ENCODE peak calls at places on chromosome 15, in nine cellular contexts. One of them, this sample, is unnamed.

GRCh38 chr15:82021992-82022391 is 23.8 kb downstream of the MEX3B start:
- DNase-seq in PC-3: no peak
- DNase-seq in CD4-positive, CD25-positive, alpha-beta regulatory T cell: no peak
- DNase-seq in thoracic aorta: no peak
- DNase-seq in tibial nerve: peak; percentile 14
- DNase-seq in MM.1S: no peak
- DNase-seq in testis: peak; percentile 86
- DNase-seq in upper lobe of right lung: no peak
- DNase-seq in CD4-positive, alpha-beta T cell: no peak
- DNase-seq in this sample: no peak

GRCh38 chr15:83199288-83199687 is 8.3 kb downstream of the HDGFL3 start:
- DNase-seq in thoracic aorta: no peak
- DNase-seq in CD4-positive, CD25-positive, alpha-beta regulatory T cell: no peak
- DNase-seq in PC-3: no peak
- DNase-seq in testis: no peak
- DNase-seq in tibial nerve: no peak
- DNase-seq in CD4-positive, alpha-beta T cell: no peak
- DNase-seq in upper lobe of right lung: no peak
- DNase-seq in MM.1S: peak; percentile 78
- DNase-seq in this sample: no peak

GRCh38 chr15:52787123-52787503 is 3.0 kb downstream of the ONECUT1 start:
- DNase-seq in CD4-positive, alpha-beta T cell: no peak
- DNase-seq in testis: no peak
- DNase-seq in CD4-positive, CD25-positive, alpha-beta regulatory T cell: no peak
- DNase-seq in tibial nerve: no peak
- DNase-seq in PC-3: no peak
- DNase-seq in MM.1S: no peak
- DNase-seq in thoracic aorta: no peak
- DNase-seq in upper lobe of right lung: no peak
- DNase-seq in this sample: no peak

GRCh38 chr15:80506494-80506893 is 102.3 kb downstream of the ARNT2 start:
- DNase-seq in testis: no peak
- DNase-seq in PC-3: no peak
- DNase-seq in CD4-positive, CD25-positive, alpha-beta regulatory T cell: no peak
- DNase-seq in tibial nerve: no peak
- DNase-seq in CD4-positive, alpha-beta T cell: no peak
- DNase-seq in MM.1S: no peak
- DNase-seq in thoracic aorta: no peak
- DNase-seq in upper lobe of right lung: no peak
- DNase-seq in this sample: no peak

GRCh38 chr15:50828610-50829206 is 63.2 kb upstream of the SPPL2A start:
- DNase-seq in PC-3: peak; percentile 47
- DNase-seq in MM.1S: no peak
- DNase-seq in thoracic aorta: no peak
- DNase-seq in CD4-positive, CD25-positive, alpha-beta regulatory T cell: no peak
- DNase-seq in CD4-positive, alpha-beta T cell: no peak
- DNase-seq in testis: no peak
- DNase-seq in tibial nerve: peak; percentile 23
- DNase-seq in upper lobe of right lung: no peak
- DNase-seq in this sample: no peak

GRCh38 chr15:31255732-31256384 is 70.8 kb upstream of the KLF13 start:
- DNase-seq in PC-3: no peak
- DNase-seq in testis: no peak
- DNase-seq in upper lobe of right lung: peak; percentile 10
- DNase-seq in thoracic aorta: no peak
- DNase-seq in CD4-positive, alpha-beta T cell: no peak
- DNase-seq in CD4-positive, CD25-positive, alpha-beta regulatory T cell: no peak
- DNase-seq in MM.1S: peak; percentile 93
- DNase-seq in tibial nerve: no peak
- DNase-seq in this sample: no peak

GRCh38 chr15:90388462-90389182 is 580 bp downstream of the IQGAP1 start:
- DNase-seq in MM.1S: peak; percentile 47
- DNase-seq in tibial nerve: peak; percentile 48
- DNase-seq in CD4-positive, CD25-positive, alpha-beta regulatory T cell: peak; percentile 51
- DNase-seq in testis: peak; percentile 56
- DNase-seq in PC-3: peak; percentile 59
- DNase-seq in CD4-positive, alpha-beta T cell: peak; percentile 58
- DNase-seq in thoracic aorta: peak; percentile 40
- DNase-seq in upper lobe of right lung: peak; percentile 90
- DNase-seq in this sample: no peak

GRCh38 chr15:58551084-58551763 is 119.4 kb downstream of the LIPC start:
- DNase-seq in upper lobe of right lung: peak; percentile 30
- DNase-seq in MM.1S: no peak
- DNase-seq in PC-3: no peak
- DNase-seq in CD4-positive, CD25-positive, alpha-beta regulatory T cell: no peak
- DNase-seq in thoracic aorta: no peak
- DNase-seq in tibial nerve: no peak
- DNase-seq in testis: no peak
- DNase-seq in CD4-positive, alpha-beta T cell: peak; percentile 31
- DNase-seq in this sample: no peak

GRCh38 chr15:31202953-31203352 is 101.4 kb upstream of the TRPM1 start:
- DNase-seq in CD4-positive, alpha-beta T cell: peak; percentile 49
- DNase-seq in CD4-positive, CD25-positive, alpha-beta regulatory T cell: no peak
- DNase-seq in testis: no peak
- DNase-seq in MM.1S: peak; percentile 79
- DNase-seq in thoracic aorta: no peak
- DNase-seq in tibial nerve: no peak
- DNase-seq in PC-3: no peak
- DNase-seq in upper lobe of right lung: no peak
- DNase-seq in this sample: no peak

GRCh38 chr15:43514241-43515057 is 3.0 kb upstream of the MAP1A start:
- DNase-seq in MM.1S: peak; percentile 18
- DNase-seq in PC-3: peak; percentile 41
- DNase-seq in CD4-positive, alpha-beta T cell: no peak
- DNase-seq in tibial nerve: peak; percentile 61
- DNase-seq in CD4-positive, CD25-positive, alpha-beta regulatory T cell: peak; percentile 32
- DNase-seq in thoracic aorta: no peak
- DNase-seq in testis: peak; percentile 61
- DNase-seq in upper lobe of right lung: peak; percentile 44
- DNase-seq in this sample: peak; percentile 78

GRCh38 chr15:65383991-65384390 is 6.2 kb upstream of the IGDCC3 start:
- DNase-seq in tibial nerve: no peak
- DNase-seq in PC-3: no peak
- DNase-seq in CD4-positive, alpha-beta T cell: no peak
- DNase-seq in CD4-positive, CD25-positive, alpha-beta regulatory T cell: no peak
- DNase-seq in thoracic aorta: no peak
- DNase-seq in testis: no peak
- DNase-seq in upper lobe of right lung: no peak
- DNase-seq in MM.1S: no peak
- DNase-seq in this sample: no peak

GRCh38 chr15:65386376-65386775 is 8.6 kb upstream of the IGDCC3 start:
- DNase-seq in testis: no peak
- DNase-seq in tibial nerve: no peak
- DNase-seq in upper lobe of right lung: no peak
- DNase-seq in thoracic aorta: no peak
- DNase-seq in CD4-positive, CD25-positive, alpha-beta regulatory T cell: no peak
- DNase-seq in MM.1S: no peak
- DNase-seq in CD4-positive, alpha-beta T cell: no peak
- DNase-seq in PC-3: no peak
- DNase-seq in this sample: no peak

GRCh38 chr15:65385868-65386253 is 8.1 kb upstream of the IGDCC3 start:
- DNase-seq in tibial nerve: no peak
- DNase-seq in thoracic aorta: no peak
- DNase-seq in MM.1S: no peak
- DNase-seq in upper lobe of right lung: no peak
- DNase-seq in PC-3: no peak
- DNase-seq in testis: peak; percentile 64
- DNase-seq in CD4-positive, alpha-beta T cell: no peak
- DNase-seq in CD4-positive, CD25-positive, alpha-beta regulatory T cell: no peak
- DNase-seq in this sample: no peak

GRCh38 chr15:65384505-65384894 is 6.7 kb upstream of the IGDCC3 start:
- DNase-seq in testis: no peak
- DNase-seq in thoracic aorta: no peak
- DNase-seq in CD4-positive, alpha-beta T cell: no peak
- DNase-seq in PC-3: no peak
- DNase-seq in tibial nerve: no peak
- DNase-seq in CD4-positive, CD25-positive, alpha-beta regulatory T cell: peak; percentile 9
- DNase-seq in upper lobe of right lung: no peak
- DNase-seq in MM.1S: no peak
- DNase-seq in this sample: no peak

DNA sequence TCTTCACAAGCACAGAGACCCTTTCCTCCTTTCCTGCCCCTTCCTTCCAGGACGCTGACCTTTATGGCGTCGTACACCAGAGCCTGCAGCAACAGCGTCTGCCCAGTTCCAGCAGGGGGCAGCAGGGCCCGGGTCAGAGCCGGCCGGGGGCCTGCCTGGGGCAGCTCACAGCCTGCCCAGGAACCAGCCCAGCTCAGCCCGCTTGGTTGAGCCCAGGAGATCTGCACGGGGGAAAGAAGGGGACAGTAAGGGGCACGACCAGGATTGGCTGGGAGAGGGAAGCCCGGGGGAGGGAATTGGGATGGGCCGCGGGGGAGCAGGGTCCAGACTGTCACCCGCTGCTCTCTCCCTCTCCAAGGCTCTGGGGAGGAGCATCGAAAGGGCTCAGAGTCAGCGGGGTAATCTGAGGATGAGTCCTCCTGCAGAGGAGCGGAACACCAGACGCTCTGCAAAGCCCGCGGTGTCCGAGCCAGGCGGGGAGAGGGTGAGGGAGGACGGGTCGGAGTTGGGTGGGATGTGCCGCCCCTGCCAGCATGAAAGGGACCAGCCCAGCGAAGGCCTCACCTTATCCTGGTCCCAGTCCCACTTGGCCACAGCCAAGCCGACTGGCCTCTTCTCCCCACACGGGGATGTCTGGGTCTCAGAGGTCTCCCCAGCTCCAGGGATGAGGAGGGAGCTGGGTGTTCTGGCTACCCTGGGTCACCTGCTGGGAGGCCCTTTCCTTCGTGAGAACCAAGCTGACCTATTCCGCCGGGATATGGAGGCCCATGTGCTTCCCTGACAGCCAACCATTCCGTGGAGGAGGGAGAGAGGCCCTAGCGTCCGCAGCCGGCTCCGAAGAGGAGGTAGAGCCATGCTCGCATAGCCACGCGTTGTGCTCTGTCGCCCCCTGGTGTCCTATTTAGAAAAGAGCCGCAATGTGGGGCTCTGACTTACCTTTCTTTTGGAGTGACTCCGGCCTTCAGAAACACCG is 7.4 kb upstream of the IGDCC3 start:
- DNase-seq in MM.1S: peak; percentile 87
- DNase-seq in testis: peak; percentile 94
- DNase-seq in upper lobe of right lung: peak; percentile 88
- DNase-seq in PC-3: peak; percentile 85
- DNase-seq in thoracic aorta: peak; percentile 51
- DNase-seq in CD4-positive, CD25-positive, alpha-beta regulatory T cell: peak; percentile 78
- DNase-seq in CD4-positive, alpha-beta T cell: peak; percentile 81
- DNase-seq in tibial nerve: peak; percentile 92
- DNase-seq in this sample: peak; percentile 53
- H3K27ac ChIP-seq in MM.1S: no peak overlapping the region
- H3K27ac ChIP-seq in testis: no peak overlapping the region
- H3K27ac ChIP-seq in upper lobe of right lung: no peak overlapping the region
- H3K27ac ChIP-seq in PC-3: no peak overlapping the region
- H3K27ac ChIP-seq in thoracic aorta: no peak overlapping the region
- H3K27ac ChIP-seq in CD4-positive, CD25-positive, alpha-beta regulatory T cell: no peak overlapping the region
- H3K27ac ChIP-seq in CD4-positive, alpha-beta T cell: no peak overlapping the region
- H3K27ac ChIP-seq in tibial nerve: no peak overlapping the region
- H3K27ac ChIP-seq in this sample: peak overlapping the region; percentile 80

GRCh38 chr15:70166506-70167087 is 68.9 kb upstream of the TLE3 start:
- DNase-seq in tibial nerve: no peak
- DNase-seq in MM.1S: no peak
- DNase-seq in thoracic aorta: no peak
- DNase-seq in testis: no peak
- DNase-seq in CD4-positive, CD25-positive, alpha-beta regulatory T cell: no peak
- DNase-seq in CD4-positive, alpha-beta T cell: no peak
- DNase-seq in PC-3: no peak
- DNase-seq in upper lobe of right lung: peak; percentile 48
- DNase-seq in this sample: no peak
- H3K27ac ChIP-seq in tibial nerve: no peak overlapping the region
- H3K27ac ChIP-seq in MM.1S: no peak overlapping the region
- H3K27ac ChIP-seq in thoracic aorta: no peak overlapping the region
- H3K27ac ChIP-seq in testis: no peak overlapping the region
- H3K27ac ChIP-seq in CD4-positive, CD25-positive, alpha-beta regulatory T cell: no peak overlapping the region
- H3K27ac ChIP-seq in CD4-positive, alpha-beta T cell: no peak overlapping the region
- H3K27ac ChIP-seq in PC-3: no peak overlapping the region
- H3K27ac ChIP-seq in upper lobe of right lung: no peak overlapping the region
- H3K27ac ChIP-seq in this sample: no peak overlapping the region

GRCh38 chr15:65110676-65111292 is 4.2 kb downstream of the UBAP1L start:
- DNase-seq in PC-3: no peak
- DNase-seq in upper lobe of right lung: no peak
- DNase-seq in thoracic aorta: no peak
- DNase-seq in CD4-positive, alpha-beta T cell: no peak
- DNase-seq in testis: no peak
- DNase-seq in tibial nerve: no peak
- DNase-seq in CD4-positive, CD25-positive, alpha-beta regulatory T cell: no peak
- DNase-seq in MM.1S: no peak
- DNase-seq in this sample: no peak
- H3K27ac ChIP-seq in PC-3: no peak overlapping the region
- H3K27ac ChIP-seq in upper lobe of right lung: no peak overlapping the region
- H3K27ac ChIP-seq in thoracic aorta: no peak overlapping the region
- H3K27ac ChIP-seq in CD4-positive, alpha-beta T cell: no peak overlapping the region
- H3K27ac ChIP-seq in testis: no peak overlapping the region
- H3K27ac ChIP-seq in tibial nerve: no peak overlapping the region
- H3K27ac ChIP-seq in CD4-positive, CD25-positive, alpha-beta regulatory T cell: peak overlapping the region; percentile 33
- H3K27ac ChIP-seq in MM.1S: no peak overlapping the region
- H3K27ac ChIP-seq in this sample: no peak overlapping the region

DNA sequence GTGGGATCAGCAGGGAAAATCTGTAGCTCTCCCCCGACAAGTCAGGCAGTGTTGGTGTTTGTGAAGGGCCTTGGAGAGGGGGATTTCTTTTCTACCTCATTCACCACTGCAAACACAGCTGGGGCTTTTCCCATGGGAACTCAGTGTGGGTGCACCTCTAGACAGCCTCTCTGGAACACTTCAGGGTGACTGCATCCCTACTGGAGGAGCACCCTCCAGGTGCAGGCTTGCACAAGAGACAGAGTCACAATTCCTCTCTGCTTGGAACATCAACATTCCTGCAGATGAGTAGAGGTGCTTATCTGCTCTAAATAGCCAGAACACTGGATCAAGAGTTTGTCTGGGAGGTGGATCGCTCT is 72.7 kb upstream of the AKAP13 start:
- DNase-seq in PC-3: no peak
- DNase-seq in MM.1S: no peak
- DNase-seq in CD4-positive, CD25-positive, alpha-beta regulatory T cell: no peak
- DNase-seq in CD4-positive, alpha-beta T cell: no peak
- DNase-seq in tibial nerve: no peak
- DNase-seq in thoracic aorta: no peak
- DNase-seq in upper lobe of right lung: no peak
- DNase-seq in testis: no peak
- DNase-seq in this sample: no peak
- H3K27ac ChIP-seq in PC-3: no peak overlapping the region
- H3K27ac ChIP-seq in MM.1S: no peak overlapping the region
- H3K27ac ChIP-seq in CD4-positive, CD25-positive, alpha-beta regulatory T cell: no peak overlapping the region
- H3K27ac ChIP-seq in CD4-positive, alpha-beta T cell: no peak overlapping the region
- H3K27ac ChIP-seq in tibial nerve: no peak overlapping the region
- H3K27ac ChIP-seq in thoracic aorta: no peak overlapping the region
- H3K27ac ChIP-seq in upper lobe of right lung: no peak overlapping the region
- H3K27ac ChIP-seq in testis: no peak overlapping the region
- H3K27ac ChIP-seq in this sample: no peak overlapping the region

DNA sequence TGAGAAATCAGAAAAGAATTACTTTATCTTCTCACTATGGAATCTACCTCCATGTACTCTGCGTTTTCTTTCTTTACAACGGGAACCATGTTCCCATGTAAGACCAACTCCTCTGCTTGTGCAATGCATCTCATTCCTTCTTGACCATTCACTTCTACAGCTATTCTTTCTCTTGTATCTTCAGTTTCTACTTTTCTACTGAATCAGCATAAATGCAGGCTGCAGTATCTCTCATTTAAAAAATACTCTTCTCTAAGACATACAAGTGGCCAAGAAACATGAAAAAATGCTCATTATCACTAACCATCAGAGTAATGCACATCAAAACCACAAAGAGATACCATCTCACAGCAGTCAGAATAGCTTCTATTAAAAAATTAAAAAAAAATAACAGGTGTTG is 74.1 kb upstream of the NANOGP8 start:
- DNase-seq in thoracic aorta: no peak
- DNase-seq in CD4-positive, alpha-beta T cell: no peak
- DNase-seq in tibial nerve: no peak
- DNase-seq in PC-3: no peak
- DNase-seq in upper lobe of right lung: no peak
- DNase-seq in CD4-positive, CD25-positive, alpha-beta regulatory T cell: no peak
- DNase-seq in testis: no peak
- DNase-seq in MM.1S: no peak
- DNase-seq in this sample: no peak
- H3K27ac ChIP-seq in thoracic aorta: no peak overlapping the region
- H3K27ac ChIP-seq in CD4-positive, alpha-beta T cell: no peak overlapping the region
- H3K27ac ChIP-seq in tibial nerve: no peak overlapping the region
- H3K27ac ChIP-seq in PC-3: no peak overlapping the region
- H3K27ac ChIP-seq in upper lobe of right lung: no peak overlapping the region
- H3K27ac ChIP-seq in CD4-positive, CD25-positive, alpha-beta regulatory T cell: no peak overlapping the region
- H3K27ac ChIP-seq in testis: no peak overlapping the region
- H3K27ac ChIP-seq in MM.1S: no peak overlapping the region
- H3K27ac ChIP-seq in this sample: no peak overlapping the region